ENCODE peak calls at places on chromosomes 5 and 9, in ten cellular contexts. One of them, this sample, is unnamed.

GRCh38 chr9:83596899-83597504 is 25.9 kb upstream of the IDNK start:
- DNase-seq in ovary: peak
- DNase-seq in lower lobe of right lung: no peak
- DNase-seq in HFFc6: peak
- DNase-seq in progenitor cell of endocrine pancreas: peak
- DNase-seq in AG04450: no peak
- DNase-seq in IMR-90: no peak
- DNase-seq in right atrium auricular region: no peak
- DNase-seq in NB4: peak
- DNase-seq in HCT116: peak
- DNase-seq in this sample: peak

GRCh38 chr9:26773054-26773453 is 119.5 kb downstream of the CAAP1 start:
- DNase-seq in right atrium auricular region: no peak
- DNase-seq in ovary: no peak
- DNase-seq in IMR-90: no peak
- DNase-seq in lower lobe of right lung: no peak
- DNase-seq in AG04450: no peak
- DNase-seq in HFFc6: no peak
- DNase-seq in HCT116: no peak
- DNase-seq in NB4: no peak
- DNase-seq in progenitor cell of endocrine pancreas: no peak
- DNase-seq in this sample: no peak

GRCh38 chr5:36055984-36056383 is 10.7 kb downstream of the UGT3A2 start:
- DNase-seq in progenitor cell of endocrine pancreas: no peak
- DNase-seq in lower lobe of right lung: no peak
- DNase-seq in AG04450: no peak
- DNase-seq in NB4: no peak
- DNase-seq in HCT116: no peak
- DNase-seq in IMR-90: no peak
- DNase-seq in ovary: no peak
- DNase-seq in right atrium auricular region: no peak
- DNase-seq in HFFc6: no peak
- DNase-seq in this sample: no peak

GRCh38 chr9:129981180-129981907 is 61.6 kb downstream of the FNBP1 start:
- DNase-seq in HFFc6: no peak
- DNase-seq in right atrium auricular region: peak
- DNase-seq in IMR-90: no peak
- DNase-seq in lower lobe of right lung: peak
- DNase-seq in HCT116: no peak
- DNase-seq in AG04450: no peak
- DNase-seq in progenitor cell of endocrine pancreas: no peak
- DNase-seq in NB4: no peak
- DNase-seq in ovary: peak
- DNase-seq in this sample: no peak

GRCh38 chr5:139565411-139566305 is 4.5 kb downstream of the UBE2D2 start:
- DNase-seq in IMR-90: peak
- DNase-seq in HCT116: no peak
- DNase-seq in ovary: no peak
- DNase-seq in progenitor cell of endocrine pancreas: no peak
- DNase-seq in AG04450: no peak
- DNase-seq in HFFc6: no peak
- DNase-seq in right atrium auricular region: no peak
- DNase-seq in lower lobe of right lung: no peak
- DNase-seq in NB4: peak
- DNase-seq in this sample: no peak

GRCh38 chr9:33506626-33507370 is 17.3 kb upstream of the ANKRD18B start:
- DNase-seq in HCT116: peak
- DNase-seq in HFFc6: peak
- DNase-seq in right atrium auricular region: no peak
- DNase-seq in NB4: no peak
- DNase-seq in ovary: no peak
- DNase-seq in lower lobe of right lung: no peak
- DNase-seq in IMR-90: peak
- DNase-seq in AG04450: peak
- DNase-seq in progenitor cell of endocrine pancreas: no peak
- DNase-seq in this sample: no peak

GRCh38 chr9:130995399-130995941 is 13.5 kb upstream of the LAMC3 start:
- DNase-seq in IMR-90: peak
- DNase-seq in HFFc6: no peak
- DNase-seq in AG04450: no peak
- DNase-seq in lower lobe of right lung: peak
- DNase-seq in right atrium auricular region: no peak
- DNase-seq in HCT116: no peak
- DNase-seq in ovary: no peak
- DNase-seq in progenitor cell of endocrine pancreas: no peak
- DNase-seq in NB4: peak
- DNase-seq in this sample: no peak

GRCh38 chr9:8725635-8726034 is 926.1 kb upstream of the DMAC1 start:
- DNase-seq in IMR-90: no peak
- DNase-seq in ovary: no peak
- DNase-seq in right atrium auricular region: no peak
- DNase-seq in progenitor cell of endocrine pancreas: no peak
- DNase-seq in HFFc6: no peak
- DNase-seq in NB4: no peak
- DNase-seq in AG04450: no peak
- DNase-seq in lower lobe of right lung: no peak
- DNase-seq in HCT116: no peak
- DNase-seq in this sample: no peak

GRCh38 chr5:139494256-139494655 is 11.7 kb upstream of the STING1 start:
- DNase-seq in AG04450: no peak
- DNase-seq in progenitor cell of endocrine pancreas: no peak
- DNase-seq in lower lobe of right lung: no peak
- DNase-seq in right atrium auricular region: no peak
- DNase-seq in HCT116: no peak
- DNase-seq in HFFc6: no peak
- DNase-seq in ovary: no peak
- DNase-seq in IMR-90: no peak
- DNase-seq in NB4: no peak
- DNase-seq in this sample: no peak

GRCh38 chr9:28270156-28270555 is 696.9 kb upstream of the C9orf72 start:
- DNase-seq in HFFc6: no peak
- DNase-seq in right atrium auricular region: no peak
- DNase-seq in lower lobe of right lung: no peak
- DNase-seq in HCT116: no peak
- DNase-seq in ovary: no peak
- DNase-seq in AG04450: no peak
- DNase-seq in IMR-90: no peak
- DNase-seq in NB4: no peak
- DNase-seq in progenitor cell of endocrine pancreas: no peak
- DNase-seq in this sample: no peak

GRCh38 chr5:81046041-81046440 is 85.9 kb downstream of the RASGRF2 start:
- DNase-seq in NB4: no peak
- DNase-seq in ovary: no peak
- DNase-seq in IMR-90: no peak
- DNase-seq in AG04450: no peak
- DNase-seq in HCT116: no peak
- DNase-seq in lower lobe of right lung: no peak
- DNase-seq in HFFc6: no peak
- DNase-seq in progenitor cell of endocrine pancreas: no peak
- DNase-seq in right atrium auricular region: no peak
- DNase-seq in this sample: no peak

GRCh38 chr9:132997591-132997990 is 19.1 kb downstream of the GFI1B start:
- DNase-seq in ovary: no peak
- DNase-seq in lower lobe of right lung: no peak
- DNase-seq in HCT116: no peak
- DNase-seq in NB4: no peak
- DNase-seq in right atrium auricular region: no peak
- DNase-seq in HFFc6: peak
- DNase-seq in progenitor cell of endocrine pancreas: no peak
- DNase-seq in IMR-90: peak
- DNase-seq in AG04450: peak
- DNase-seq in this sample: no peak

GRCh38 chr5:66807743-66808142 is 211.6 kb downstream of the MAST4 start:
- DNase-seq in lower lobe of right lung: no peak
- DNase-seq in AG04450: peak
- DNase-seq in progenitor cell of endocrine pancreas: no peak
- DNase-seq in HCT116: peak
- DNase-seq in HFFc6: peak
- DNase-seq in NB4: peak
- DNase-seq in IMR-90: peak
- DNase-seq in right atrium auricular region: no peak
- DNase-seq in ovary: no peak
- DNase-seq in this sample: no peak

GRCh38 chr5:74639538-74640449 is 734 bp downstream of the ENC1 start:
- DNase-seq in AG04450: no peak
- DNase-seq in lower lobe of right lung: peak
- DNase-seq in NB4: peak
- DNase-seq in HCT116: no peak
- DNase-seq in HFFc6: peak
- DNase-seq in right atrium auricular region: no peak
- DNase-seq in IMR-90: peak
- DNase-seq in ovary: peak
- DNase-seq in progenitor cell of endocrine pancreas: peak
- DNase-seq in this sample: peak
- TF ChIP-seq CTCF in AG04450: peak
- TF ChIP-seq CTCF in lower lobe of right lung: peak
- TF ChIP-seq CTCF in NB4: no peak
- TF ChIP-seq CTCF in HCT116: no peak
- TF ChIP-seq CTCF in HFFc6: no peak
- TF ChIP-seq CTCF in right atrium auricular region: no peak
- TF ChIP-seq CTCF in IMR-90: no peak
- TF ChIP-seq CTCF in ovary: no peak
- TF ChIP-seq CTCF in progenitor cell of endocrine pancreas: peak
- TF ChIP-seq CTCF in this sample: no peak

DNA sequence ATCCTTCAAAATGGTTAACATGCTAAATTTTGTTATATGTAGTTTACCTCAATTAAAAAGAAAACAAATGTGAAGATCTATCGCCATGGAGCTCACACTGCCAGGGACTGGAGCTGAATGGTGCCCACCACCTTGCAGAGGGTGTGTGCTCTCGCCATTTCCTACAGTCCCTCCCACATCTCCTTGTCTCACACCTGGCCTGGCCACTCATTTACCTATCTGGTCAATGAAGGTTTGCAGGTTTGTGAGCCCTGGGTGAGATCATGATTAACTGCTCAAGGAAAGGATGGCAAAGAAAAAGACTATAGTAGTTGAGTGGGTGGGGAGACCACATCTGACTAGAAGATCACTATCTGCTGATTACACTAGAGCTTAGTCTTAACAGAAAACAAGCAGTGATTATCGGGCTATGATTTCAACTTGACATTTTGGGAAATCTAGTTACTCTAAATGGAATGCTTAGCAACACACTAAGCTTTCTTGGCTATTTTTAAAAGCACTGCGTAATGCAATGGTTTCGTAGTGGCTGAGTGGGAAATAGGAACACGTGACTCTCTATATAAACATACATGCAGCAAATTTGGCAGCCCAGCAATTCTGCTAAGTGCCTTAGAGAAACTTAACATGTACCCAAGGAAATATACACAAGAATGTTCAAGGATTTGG is 27.3 kb downstream of the PUM3 start:
- DNase-seq in HFFc6: peak
- DNase-seq in ovary: no peak
- DNase-seq in AG04450: peak
- DNase-seq in right atrium auricular region: no peak
- DNase-seq in progenitor cell of endocrine pancreas: no peak
- DNase-seq in IMR-90: peak
- DNase-seq in lower lobe of right lung: no peak
- DNase-seq in NB4: no peak
- DNase-seq in HCT116: no peak
- DNase-seq in this sample: no peak
- TF ChIP-seq CTCF in HFFc6: no peak
- TF ChIP-seq CTCF in ovary: no peak
- TF ChIP-seq CTCF in AG04450: no peak
- TF ChIP-seq CTCF in right atrium auricular region: no peak
- TF ChIP-seq CTCF in progenitor cell of endocrine pancreas: no peak
- TF ChIP-seq CTCF in IMR-90: no peak
- TF ChIP-seq CTCF in lower lobe of right lung: no peak
- TF ChIP-seq CTCF in NB4: no peak
- TF ChIP-seq CTCF in HCT116: no peak
- TF ChIP-seq CTCF in this sample: no peak

DNA sequence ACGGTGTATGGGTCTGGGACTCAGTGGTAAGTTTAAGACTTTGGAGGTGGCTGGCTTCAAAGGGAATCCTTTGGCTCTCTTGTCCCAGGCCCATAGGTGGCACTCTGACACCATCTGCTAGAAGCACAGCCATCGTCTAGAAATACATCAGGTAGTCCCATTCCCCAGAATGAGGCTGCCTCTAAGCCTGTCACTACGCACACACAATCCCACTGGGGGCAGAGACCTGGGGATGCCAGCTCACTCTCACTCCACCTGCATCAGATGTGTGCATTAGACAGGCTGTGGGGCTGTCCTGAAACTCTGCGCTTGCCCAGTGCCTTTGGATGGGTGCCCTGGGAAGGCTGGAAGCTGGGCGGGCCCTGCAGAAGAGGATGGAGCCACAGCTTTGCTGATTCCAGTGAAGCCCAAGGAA is 127.5 kb upstream of the PANK3 start:
- DNase-seq in right atrium auricular region: no peak
- DNase-seq in HFFc6: peak
- DNase-seq in NB4: peak
- DNase-seq in progenitor cell of endocrine pancreas: peak
- DNase-seq in lower lobe of right lung: no peak
- DNase-seq in IMR-90: peak
- DNase-seq in AG04450: no peak
- DNase-seq in HCT116: peak
- DNase-seq in ovary: peak
- DNase-seq in this sample: peak
- TF ChIP-seq CTCF in right atrium auricular region: peak
- TF ChIP-seq CTCF in HFFc6: peak
- TF ChIP-seq CTCF in NB4: peak
- TF ChIP-seq CTCF in progenitor cell of endocrine pancreas: peak
- TF ChIP-seq CTCF in lower lobe of right lung: peak
- TF ChIP-seq CTCF in IMR-90: peak
- TF ChIP-seq CTCF in AG04450: peak
- TF ChIP-seq CTCF in HCT116: peak
- TF ChIP-seq CTCF in ovary: no peak
- TF ChIP-seq CTCF in this sample: peak

GRCh38 chr9:137984520-137985257 is 107.1 kb downstream of the CACNA1B start:
- DNase-seq in ovary: no peak
- DNase-seq in HCT116: no peak
- DNase-seq in progenitor cell of endocrine pancreas: no peak
- DNase-seq in IMR-90: no peak
- DNase-seq in right atrium auricular region: no peak
- DNase-seq in HFFc6: no peak
- DNase-seq in AG04450: no peak
- DNase-seq in lower lobe of right lung: no peak
- DNase-seq in NB4: no peak
- DNase-seq in this sample: no peak

GRCh38 chr9:137984005-137984404 is 106.4 kb downstream of the CACNA1B start:
- DNase-seq in NB4: no peak
- DNase-seq in right atrium auricular region: no peak
- DNase-seq in ovary: no peak
- DNase-seq in AG04450: no peak
- DNase-seq in IMR-90: no peak
- DNase-seq in lower lobe of right lung: no peak
- DNase-seq in HCT116: no peak
- DNase-seq in HFFc6: no peak
- DNase-seq in progenitor cell of endocrine pancreas: no peak
- DNase-seq in this sample: no peak

GRCh38 chr9:137987244-137988030 is 109.9 kb downstream of the CACNA1B start:
- DNase-seq in HCT116: no peak
- DNase-seq in lower lobe of right lung: no peak
- DNase-seq in progenitor cell of endocrine pancreas: no peak
- DNase-seq in HFFc6: no peak
- DNase-seq in right atrium auricular region: peak
- DNase-seq in NB4: no peak
- DNase-seq in IMR-90: no peak
- DNase-seq in AG04450: no peak
- DNase-seq in ovary: no peak
- DNase-seq in this sample: no peak

GRCh38 chr9:137986268-137987099 is 108.9 kb downstream of the CACNA1B start:
- DNase-seq in ovary: no peak
- DNase-seq in progenitor cell of endocrine pancreas: no peak
- DNase-seq in IMR-90: no peak
- DNase-seq in right atrium auricular region: peak
- DNase-seq in lower lobe of right lung: no peak
- DNase-seq in HFFc6: no peak
- DNase-seq in HCT116: no peak
- DNase-seq in AG04450: no peak
- DNase-seq in NB4: no peak
- DNase-seq in this sample: no peak

GRCh38 chr9:137985637-137986071 is 108.1 kb downstream of the CACNA1B start:
- DNase-seq in AG04450: no peak
- DNase-seq in IMR-90: no peak
- DNase-seq in right atrium auricular region: no peak
- DNase-seq in HFFc6: no peak
- DNase-seq in lower lobe of right lung: no peak
- DNase-seq in ovary: no peak
- DNase-seq in NB4: no peak
- DNase-seq in progenitor cell of endocrine pancreas: no peak
- DNase-seq in HCT116: no peak
- DNase-seq in this sample: no peak
- TF ChIP-seq CTCF in AG04450: no peak
- TF ChIP-seq CTCF in IMR-90: no peak
- TF ChIP-seq CTCF in right atrium auricular region: no peak
- TF ChIP-seq CTCF in HFFc6: no peak
- TF ChIP-seq CTCF in lower lobe of right lung: no peak
- TF ChIP-seq CTCF in ovary: no peak
- TF ChIP-seq CTCF in NB4: no peak
- TF ChIP-seq CTCF in progenitor cell of endocrine pancreas: no peak
- TF ChIP-seq CTCF in HCT116: no peak
- TF ChIP-seq CTCF in this sample: no peak